ENCODE peak calls at places on chromosomes 11 and 22, in seven cellular contexts. One of them, this sample, is unnamed.

GRCh38 chr22:30425616-30426394 is at the start of gene MTFP1:
- DNase-seq in activated CD8-positive, alpha-beta memory T cell treated with anti-CD3 and anti-CD28 coated beads, Interleukin-2, amount 50 U/mL, for 48 hours: peak
- DNase-seq in GM03348: peak
- DNase-seq in stimulated activated naive CD4-positive, alpha-beta T cell: peak
- DNase-seq in B cell: peak
- DNase-seq in tibial nerve: peak
- DNase-seq in dorsolateral prefrontal cortex: peak
- DNase-seq in this sample: no peak

GRCh38 chr22:44067033-44067432 is 42.9 kb downstream of the PARVB start:
- DNase-seq in stimulated activated naive CD4-positive, alpha-beta T cell: no peak
- DNase-seq in GM03348: no peak
- DNase-seq in dorsolateral prefrontal cortex: no peak
- DNase-seq in tibial nerve: no peak
- DNase-seq in B cell: no peak
- DNase-seq in activated CD8-positive, alpha-beta memory T cell treated with anti-CD3 and anti-CD28 coated beads, Interleukin-2, amount 50 U/mL, for 48 hours: no peak
- DNase-seq in this sample: no peak

GRCh38 chr11:19380375-19380774 is 139.6 kb upstream of the E2F8 start:
- DNase-seq in stimulated activated naive CD4-positive, alpha-beta T cell: no peak
- DNase-seq in tibial nerve: no peak
- DNase-seq in activated CD8-positive, alpha-beta memory T cell treated with anti-CD3 and anti-CD28 coated beads, Interleukin-2, amount 50 U/mL, for 48 hours: no peak
- DNase-seq in B cell: no peak
- DNase-seq in dorsolateral prefrontal cortex: no peak
- DNase-seq in GM03348: peak
- DNase-seq in this sample: peak

GRCh38 chr11:1204381-1205101 is 18.3 kb upstream of the MUC5B start:
- DNase-seq in tibial nerve: no peak
- DNase-seq in dorsolateral prefrontal cortex: no peak
- DNase-seq in B cell: peak
- DNase-seq in activated CD8-positive, alpha-beta memory T cell treated with anti-CD3 and anti-CD28 coated beads, Interleukin-2, amount 50 U/mL, for 48 hours: no peak
- DNase-seq in GM03348: no peak
- DNase-seq in stimulated activated naive CD4-positive, alpha-beta T cell: no peak
- DNase-seq in this sample: no peak

GRCh38 chr22:44403930-44404329 is 91.2 kb upstream of the SHISAL1 start:
- DNase-seq in B cell: no peak
- DNase-seq in dorsolateral prefrontal cortex: no peak
- DNase-seq in activated CD8-positive, alpha-beta memory T cell treated with anti-CD3 and anti-CD28 coated beads, Interleukin-2, amount 50 U/mL, for 48 hours: no peak
- DNase-seq in GM03348: no peak
- DNase-seq in tibial nerve: no peak
- DNase-seq in stimulated activated naive CD4-positive, alpha-beta T cell: no peak
- DNase-seq in this sample: no peak

GRCh38 chr22:37184816-37185541 is 3.1 kb downstream of the C1QTNF6 start:
- DNase-seq in stimulated activated naive CD4-positive, alpha-beta T cell: no peak
- DNase-seq in dorsolateral prefrontal cortex: no peak
- DNase-seq in B cell: no peak
- DNase-seq in activated CD8-positive, alpha-beta memory T cell treated with anti-CD3 and anti-CD28 coated beads, Interleukin-2, amount 50 U/mL, for 48 hours: no peak
- DNase-seq in GM03348: no peak
- DNase-seq in tibial nerve: no peak
- DNase-seq in this sample: no peak

GRCh38 chr11:13224324-13224723 is 53.3 kb upstream of the BMAL1 start:
- DNase-seq in GM03348: no peak
- DNase-seq in dorsolateral prefrontal cortex: no peak
- DNase-seq in tibial nerve: no peak
- DNase-seq in activated CD8-positive, alpha-beta memory T cell treated with anti-CD3 and anti-CD28 coated beads, Interleukin-2, amount 50 U/mL, for 48 hours: no peak
- DNase-seq in B cell: no peak
- DNase-seq in stimulated activated naive CD4-positive, alpha-beta T cell: no peak
- DNase-seq in this sample: no peak

GRCh38 chr22:19982991-19983578 is 33.5 kb downstream of the ARVCF start:
- DNase-seq in GM03348: no peak
- DNase-seq in tibial nerve: no peak
- DNase-seq in dorsolateral prefrontal cortex: no peak
- DNase-seq in activated CD8-positive, alpha-beta memory T cell treated with anti-CD3 and anti-CD28 coated beads, Interleukin-2, amount 50 U/mL, for 48 hours: no peak
- DNase-seq in B cell: no peak
- DNase-seq in stimulated activated naive CD4-positive, alpha-beta T cell: no peak
- DNase-seq in this sample: no peak

GRCh38 chr11:8832571-8833260 is 78.3 kb upstream of the AKIP1 start:
- DNase-seq in dorsolateral prefrontal cortex: peak
- DNase-seq in B cell: peak
- DNase-seq in stimulated activated naive CD4-positive, alpha-beta T cell: no peak
- DNase-seq in GM03348: peak
- DNase-seq in activated CD8-positive, alpha-beta memory T cell treated with anti-CD3 and anti-CD28 coated beads, Interleukin-2, amount 50 U/mL, for 48 hours: no peak
- DNase-seq in tibial nerve: no peak
- DNase-seq in this sample: no peak

GRCh38 chr11:35288817-35289541 is 130.4 kb downstream of the SLC1A2 start:
- DNase-seq in GM03348: peak
- DNase-seq in stimulated activated naive CD4-positive, alpha-beta T cell: no peak
- DNase-seq in tibial nerve: no peak
- DNase-seq in B cell: no peak
- DNase-seq in dorsolateral prefrontal cortex: no peak
- DNase-seq in activated CD8-positive, alpha-beta memory T cell treated with anti-CD3 and anti-CD28 coated beads, Interleukin-2, amount 50 U/mL, for 48 hours: no peak
- DNase-seq in this sample: no peak

GRCh38 chr11:33933607-33934006 is 41.7 kb upstream of the LMO2 start:
- DNase-seq in activated CD8-positive, alpha-beta memory T cell treated with anti-CD3 and anti-CD28 coated beads, Interleukin-2, amount 50 U/mL, for 48 hours: no peak
- DNase-seq in dorsolateral prefrontal cortex: no peak
- DNase-seq in B cell: no peak
- DNase-seq in stimulated activated naive CD4-positive, alpha-beta T cell: no peak
- DNase-seq in tibial nerve: no peak
- DNase-seq in GM03348: no peak
- DNase-seq in this sample: no peak

GRCh38 chr11:995752-996420 is 40.6 kb downstream of the MUC6 start:
- DNase-seq in activated CD8-positive, alpha-beta memory T cell treated with anti-CD3 and anti-CD28 coated beads, Interleukin-2, amount 50 U/mL, for 48 hours: no peak
- DNase-seq in dorsolateral prefrontal cortex: peak
- DNase-seq in GM03348: no peak
- DNase-seq in B cell: no peak
- DNase-seq in tibial nerve: no peak
- DNase-seq in stimulated activated naive CD4-positive, alpha-beta T cell: no peak
- DNase-seq in this sample: no peak

GRCh38 chr11:65217441-65218423 is 36.0 kb downstream of the CAPN1 start:
- DNase-seq in stimulated activated naive CD4-positive, alpha-beta T cell: no peak
- DNase-seq in B cell: no peak
- DNase-seq in GM03348: no peak
- DNase-seq in tibial nerve: no peak
- DNase-seq in dorsolateral prefrontal cortex: no peak
- DNase-seq in activated CD8-positive, alpha-beta memory T cell treated with anti-CD3 and anti-CD28 coated beads, Interleukin-2, amount 50 U/mL, for 48 hours: peak
- DNase-seq in this sample: no peak

GRCh38 chr11:93796424-93796823 is 12.3 kb downstream of the MED17 start:
- DNase-seq in stimulated activated naive CD4-positive, alpha-beta T cell: no peak
- DNase-seq in dorsolateral prefrontal cortex: no peak
- DNase-seq in activated CD8-positive, alpha-beta memory T cell treated with anti-CD3 and anti-CD28 coated beads, Interleukin-2, amount 50 U/mL, for 48 hours: no peak
- DNase-seq in GM03348: no peak
- DNase-seq in B cell: no peak
- DNase-seq in tibial nerve: no peak
- DNase-seq in this sample: no peak

GRCh38 chr11:66768088-66768521 is 39.1 kb upstream of the SPTBN2 start:
- DNase-seq in stimulated activated naive CD4-positive, alpha-beta T cell: no peak
- DNase-seq in B cell: no peak
- DNase-seq in activated CD8-positive, alpha-beta memory T cell treated with anti-CD3 and anti-CD28 coated beads, Interleukin-2, amount 50 U/mL, for 48 hours: no peak
- DNase-seq in GM03348: peak
- DNase-seq in tibial nerve: no peak
- DNase-seq in dorsolateral prefrontal cortex: no peak
- DNase-seq in this sample: peak

GRCh38 chr11:782264-783174 is 5.2 kb upstream of the GATD1 start:
- DNase-seq in tibial nerve: no peak
- DNase-seq in stimulated activated naive CD4-positive, alpha-beta T cell: no peak
- DNase-seq in GM03348: no peak
- DNase-seq in activated CD8-positive, alpha-beta memory T cell treated with anti-CD3 and anti-CD28 coated beads, Interleukin-2, amount 50 U/mL, for 48 hours: no peak
- DNase-seq in B cell: no peak
- DNase-seq in dorsolateral prefrontal cortex: no peak
- DNase-seq in this sample: no peak

GRCh38 chr11:19642185-19642591 is 70.4 kb upstream of the NAV2 start:
- DNase-seq in activated CD8-positive, alpha-beta memory T cell treated with anti-CD3 and anti-CD28 coated beads, Interleukin-2, amount 50 U/mL, for 48 hours: no peak
- DNase-seq in GM03348: peak
- DNase-seq in stimulated activated naive CD4-positive, alpha-beta T cell: no peak
- DNase-seq in dorsolateral prefrontal cortex: no peak
- DNase-seq in tibial nerve: no peak
- DNase-seq in B cell: no peak
- DNase-seq in this sample: no peak

GRCh38 chr11:15618583-15619032 is 503.9 kb downstream of the INSC start:
- DNase-seq in GM03348: no peak
- DNase-seq in stimulated activated naive CD4-positive, alpha-beta T cell: no peak
- DNase-seq in B cell: no peak
- DNase-seq in tibial nerve: no peak
- DNase-seq in activated CD8-positive, alpha-beta memory T cell treated with anti-CD3 and anti-CD28 coated beads, Interleukin-2, amount 50 U/mL, for 48 hours: no peak
- DNase-seq in dorsolateral prefrontal cortex: no peak
- DNase-seq in this sample: no peak

GRCh38 chr11:105611414-105611813 is 1.5 kb downstream of the GRIA4 start:
- DNase-seq in B cell: no peak
- DNase-seq in dorsolateral prefrontal cortex: no peak
- DNase-seq in activated CD8-positive, alpha-beta memory T cell treated with anti-CD3 and anti-CD28 coated beads, Interleukin-2, amount 50 U/mL, for 48 hours: no peak
- DNase-seq in GM03348: no peak
- DNase-seq in stimulated activated naive CD4-positive, alpha-beta T cell: no peak
- DNase-seq in tibial nerve: no peak
- DNase-seq in this sample: no peak

GRCh38 chr11:14542384-14542783 is 22.2 kb upstream of the PSMA1 start:
- DNase-seq in activated CD8-positive, alpha-beta memory T cell treated with anti-CD3 and anti-CD28 coated beads, Interleukin-2, amount 50 U/mL, for 48 hours: no peak
- DNase-seq in B cell: no peak
- DNase-seq in tibial nerve: no peak
- DNase-seq in dorsolateral prefrontal cortex: no peak
- DNase-seq in GM03348: no peak
- DNase-seq in stimulated activated naive CD4-positive, alpha-beta T cell: no peak
- DNase-seq in this sample: no peak

GRCh38 chr11:123628936-123629683 is 25.3 kb downstream of the SCN3B start:
- DNase-seq in activated CD8-positive, alpha-beta memory T cell treated with anti-CD3 and anti-CD28 coated beads, Interleukin-2, amount 50 U/mL, for 48 hours: no peak
- DNase-seq in stimulated activated naive CD4-positive, alpha-beta T cell: no peak
- DNase-seq in GM03348: peak
- DNase-seq in dorsolateral prefrontal cortex: peak
- DNase-seq in tibial nerve: no peak
- DNase-seq in B cell: no peak
- DNase-seq in this sample: no peak

GRCh38 chr22:21845558-21846452 is 21.6 kb downstream of the MAPK1 start:
- DNase-seq in activated CD8-positive, alpha-beta memory T cell treated with anti-CD3 and anti-CD28 coated beads, Interleukin-2, amount 50 U/mL, for 48 hours: no peak
- DNase-seq in stimulated activated naive CD4-positive, alpha-beta T cell: no peak
- DNase-seq in tibial nerve: no peak
- DNase-seq in GM03348: no peak
- DNase-seq in B cell: no peak
- DNase-seq in dorsolateral prefrontal cortex: no peak
- DNase-seq in this sample: no peak

GRCh38 chr11:76209671-76209955 is 3.3 kb upstream of the WNT11 start:
- DNase-seq in stimulated activated naive CD4-positive, alpha-beta T cell: no peak
- DNase-seq in GM03348: no peak
- DNase-seq in B cell: no peak
- DNase-seq in tibial nerve: no peak
- DNase-seq in dorsolateral prefrontal cortex: no peak
- DNase-seq in activated CD8-positive, alpha-beta memory T cell treated with anti-CD3 and anti-CD28 coated beads, Interleukin-2, amount 50 U/mL, for 48 hours: no peak
- DNase-seq in this sample: no peak

GRCh38 chr11:123221074-123221473 is 26.0 kb upstream of the CLMP start:
- DNase-seq in stimulated activated naive CD4-positive, alpha-beta T cell: no peak
- DNase-seq in dorsolateral prefrontal cortex: no peak
- DNase-seq in B cell: no peak
- DNase-seq in activated CD8-positive, alpha-beta memory T cell treated with anti-CD3 and anti-CD28 coated beads, Interleukin-2, amount 50 U/mL, for 48 hours: no peak
- DNase-seq in tibial nerve: no peak
- DNase-seq in GM03348: no peak
- DNase-seq in this sample: no peak